ENCODE peak calls at places on chromosomes 4 and X, in four cellular contexts. One of them, this sample, is unnamed.

GRCh38 chr4:138444260-138444659 is 202.1 kb upstream of the SLC7A11 start:
- DNase-seq in psoas muscle: no peak
- DNase-seq in endothelial cell: no peak
- DNase-seq in K562: no peak
- DNase-seq in this sample: no peak

GRCh38 chrX:114959729-114960128 is 57.7 kb downstream of the IL13RA2 start:
- DNase-seq in K562: peak; percentile 5
- DNase-seq in endothelial cell: no peak
- DNase-seq in psoas muscle: no peak
- DNase-seq in this sample: no peak

GRCh38 chr4:61556277-61556676 is 356.2 kb downstream of the ADGRL3 start:
- DNase-seq in K562: no peak
- DNase-seq in psoas muscle: no peak
- DNase-seq in endothelial cell: no peak
- DNase-seq in this sample: no peak

GRCh38 chr4:46081674-46082073 is 42.2 kb downstream of the GABRG1 start:
- DNase-seq in psoas muscle: no peak
- DNase-seq in K562: peak; percentile 55
- DNase-seq in endothelial cell: no peak
- DNase-seq in this sample: no peak

GRCh38 chrX:123464709-123465108 is 268.1 kb downstream of the THOC2 start:
- DNase-seq in psoas muscle: no peak
- DNase-seq in endothelial cell: no peak
- DNase-seq in K562: peak; percentile 75
- DNase-seq in this sample: no peak

GRCh38 chrX:103343105-103343504 is 13.1 kb downstream of the TCEAL7 start:
- DNase-seq in endothelial cell: no peak
- DNase-seq in K562: peak; percentile 50
- DNase-seq in psoas muscle: no peak
- DNase-seq in this sample: no peak

GRCh38 chrX:25810202-25810601 is 327.9 kb upstream of the MAGEB18 start:
- DNase-seq in psoas muscle: no peak
- DNase-seq in endothelial cell: no peak
- DNase-seq in K562: no peak
- DNase-seq in this sample: no peak

GRCh38 chrX:1394731-1395501 is 3.0 kb upstream of the SLC25A6 start:
- DNase-seq in psoas muscle: peak; percentile 68
- DNase-seq in K562: peak; percentile 32
- DNase-seq in endothelial cell: no peak
- DNase-seq in this sample: no peak

GRCh38 chr4:93791570-93792195 is 36.9 kb upstream of the ATOH1 start:
- DNase-seq in endothelial cell: peak; percentile 69
- DNase-seq in psoas muscle: no peak
- DNase-seq in K562: peak; percentile 70
- DNase-seq in this sample: peak; percentile 52

GRCh38 chr4:5712517-5712916 is 1.5 kb downstream of the EVC start:
- DNase-seq in endothelial cell: no peak
- DNase-seq in psoas muscle: no peak
- DNase-seq in K562: no peak
- DNase-seq in this sample: no peak

GRCh38 chrX:34638116-34638515 is 19.0 kb downstream of the TMEM47 start:
- DNase-seq in endothelial cell: peak; percentile 19
- DNase-seq in psoas muscle: no peak
- DNase-seq in K562: peak; percentile 20
- DNase-seq in this sample: peak; percentile 26

GRCh38 chr4:5365071-5366008 is 314.1 kb downstream of the STK32B start:
- DNase-seq in K562: no peak
- DNase-seq in endothelial cell: no peak
- DNase-seq in psoas muscle: no peak
- DNase-seq in this sample: no peak

GRCh38 chr4:2537011-2537830 is 774 bp downstream of the FAM193A start:
- DNase-seq in psoas muscle: peak; percentile 78
- DNase-seq in K562: peak; percentile 41
- DNase-seq in endothelial cell: peak; percentile 49
- DNase-seq in this sample: peak; percentile 34

GRCh38 chr4:18664051-18664450 is 642.5 kb upstream of the LCORL start:
- DNase-seq in endothelial cell: no peak
- DNase-seq in K562: no peak
- DNase-seq in psoas muscle: no peak
- DNase-seq in this sample: no peak

GRCh38 chr4:6178757-6179156 is 21.6 kb downstream of the JAKMIP1 start:
- DNase-seq in endothelial cell: no peak
- DNase-seq in K562: no peak
- DNase-seq in psoas muscle: no peak
- DNase-seq in this sample: no peak

GRCh38 chr4:82284475-82284857 is 89.3 kb downstream of the HNRNPD start:
- DNase-seq in K562: no peak
- DNase-seq in psoas muscle: no peak
- DNase-seq in endothelial cell: no peak
- DNase-seq in this sample: peak; percentile 4

GRCh38 chr4:20253272-20253798 is 1.6 kb downstream of the SLIT2 start:
- DNase-seq in psoas muscle: no peak
- DNase-seq in K562: no peak
- DNase-seq in endothelial cell: no peak
- DNase-seq in this sample: no peak

GRCh38 chr4:77862478-77863216 is at the start of gene MRPL1:
- DNase-seq in endothelial cell: peak; percentile 70
- DNase-seq in psoas muscle: peak; percentile 94
- DNase-seq in K562: peak; percentile 94
- DNase-seq in this sample: peak; percentile 73

GRCh38 chrX:53047228-53047627 is 1.4 kb upstream of the GPR173 start:
- DNase-seq in K562: no peak
- DNase-seq in psoas muscle: no peak
- DNase-seq in endothelial cell: no peak
- DNase-seq in this sample: no peak

GRCh38 chrX:72280210-72280882 is 3.3 kb upstream of the RPS4X start:
- DNase-seq in K562: peak; percentile 70
- DNase-seq in psoas muscle: no peak
- DNase-seq in endothelial cell: no peak
- DNase-seq in this sample: no peak

GRCh38 chr4:57159866-57160265 is 49.7 kb upstream of the IGFBP7 start:
- DNase-seq in psoas muscle: no peak
- DNase-seq in K562: no peak
- DNase-seq in endothelial cell: no peak
- DNase-seq in this sample: no peak

GRCh38 chr4:94127707-94128328 is 79.8 kb upstream of the SMARCAD1 start:
- DNase-seq in psoas muscle: no peak
- DNase-seq in K562: peak; percentile 29
- DNase-seq in endothelial cell: no peak
- DNase-seq in this sample: no peak

GRCh38 chr4:828641-829271 is 2.8 kb upstream of the CPLX1 start:
- DNase-seq in endothelial cell: peak; percentile 42
- DNase-seq in K562: peak; percentile 27
- DNase-seq in psoas muscle: peak; percentile 44
- DNase-seq in this sample: no peak

GRCh38 chrX:9207142-9207541 is 173.2 kb upstream of the FAM9B start:
- DNase-seq in psoas muscle: no peak
- DNase-seq in K562: no peak
- DNase-seq in endothelial cell: no peak
- DNase-seq in this sample: no peak

GRCh38 chrX:38968344-38968743 is 167.1 kb downstream of the MID1IP1 start:
- DNase-seq in psoas muscle: no peak
- DNase-seq in endothelial cell: no peak
- DNase-seq in K562: no peak
- DNase-seq in this sample: no peak

GRCh38 chr4:125085-125820 is 952 bp downstream of the ZNF718 start:
- DNase-seq in psoas muscle: peak; percentile 50
- DNase-seq in K562: peak; percentile 67
- DNase-seq in endothelial cell: peak; percentile 67
- DNase-seq in this sample: no peak

GRCh38 chr4:66169341-66169740 is 499.1 kb upstream of the EPHA5 start:
- DNase-seq in K562: peak; percentile 3
- DNase-seq in psoas muscle: no peak
- DNase-seq in endothelial cell: no peak
- DNase-seq in this sample: no peak

GRCh38 chrX:11406109-11406755 is 113.0 kb downstream of the AMELX start:
- DNase-seq in K562: no peak
- DNase-seq in endothelial cell: no peak
- DNase-seq in psoas muscle: no peak
- DNase-seq in this sample: no peak

GRCh38 chr4:5780831-5781480 is 70.0 kb downstream of the EVC start:
- DNase-seq in endothelial cell: no peak
- DNase-seq in psoas muscle: no peak
- DNase-seq in K562: no peak
- DNase-seq in this sample: no peak

GRCh38 chr4:44738615-44739014 is 12.3 kb upstream of the GNPDA2 start:
- DNase-seq in psoas muscle: no peak
- DNase-seq in K562: no peak
- DNase-seq in endothelial cell: no peak
- DNase-seq in this sample: no peak

GRCh38 chrX:72297953-72298730 is 7.6 kb downstream of the CITED1 start:
- DNase-seq in psoas muscle: no peak
- DNase-seq in K562: peak; percentile 40
- DNase-seq in endothelial cell: no peak
- DNase-seq in this sample: no peak

GRCh38 chrX:9337056-9337455 is 127.8 kb upstream of the TBL1X start:
- DNase-seq in K562: no peak
- DNase-seq in psoas muscle: no peak
- DNase-seq in endothelial cell: no peak
- DNase-seq in this sample: no peak

GRCh38 chr4:79181190-79181589 is 144.7 kb downstream of the NAA11 start:
- DNase-seq in psoas muscle: no peak
- DNase-seq in endothelial cell: no peak
- DNase-seq in K562: peak; percentile 53
- DNase-seq in this sample: no peak

GRCh38 chrX:154096140-154097002 is 1.1 kb downstream of the MECP2 start:
- DNase-seq in psoas muscle: no peak
- DNase-seq in K562: peak; percentile 42
- DNase-seq in endothelial cell: peak; percentile 5
- DNase-seq in this sample: no peak

GRCh38 chr4:134935320-134935719 is 733.7 kb upstream of the PABPC4L start:
- DNase-seq in endothelial cell: peak; percentile 58
- DNase-seq in K562: peak; percentile 10
- DNase-seq in psoas muscle: no peak
- DNase-seq in this sample: peak; percentile 37
- TF ChIP-seq CTCF in endothelial cell: peak; percentile 62
- TF ChIP-seq CTCF in K562: peak; percentile 33
- TF ChIP-seq CTCF in psoas muscle: peak; percentile 5
- TF ChIP-seq CTCF in this sample: peak; percentile 61

DNA sequence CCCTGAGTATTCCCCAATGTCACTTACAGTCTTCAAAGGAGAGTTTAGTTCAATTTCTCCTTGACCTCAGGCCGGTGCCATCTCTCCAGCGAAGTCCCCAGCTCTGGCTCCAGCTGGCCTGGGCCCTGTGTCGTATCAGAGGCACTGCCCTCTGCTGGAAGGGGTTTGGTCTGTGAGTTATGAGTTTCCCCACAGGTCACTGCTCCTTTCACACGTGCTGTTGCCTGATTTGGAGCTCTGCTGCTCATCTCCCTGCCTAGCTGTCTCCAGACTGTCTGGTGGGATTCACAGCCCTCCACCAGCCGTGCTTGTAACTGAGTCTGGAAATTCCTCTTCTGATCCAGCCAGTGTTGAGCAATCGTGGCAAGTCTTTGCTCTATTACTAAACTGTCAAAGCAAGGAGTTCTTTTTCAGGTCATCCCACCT is at the start of gene RAP2C:
- DNase-seq in psoas muscle: peak; percentile 83
- DNase-seq in K562: peak; percentile 88
- DNase-seq in endothelial cell: peak; percentile 72
- DNase-seq in this sample: peak; percentile 73
- TF ChIP-seq CTCF in psoas muscle: peak; percentile 55
- TF ChIP-seq CTCF in K562: peak; percentile 69
- TF ChIP-seq CTCF in endothelial cell: peak; percentile 17
- TF ChIP-seq CTCF in this sample: peak; percentile 76

GRCh38 chr4:123127865-123128264 is 205.5 kb upstream of the NUDT6 start:
- DNase-seq in K562: no peak
- DNase-seq in psoas muscle: no peak
- DNase-seq in endothelial cell: no peak
- DNase-seq in this sample: no peak

GRCh38 chr4:123121241-123121907 is 199.0 kb upstream of the NUDT6 start:
- DNase-seq in psoas muscle: no peak
- DNase-seq in K562: no peak
- DNase-seq in endothelial cell: no peak
- DNase-seq in this sample: no peak

GRCh38 chr4:123125477-123125876 is 203.1 kb upstream of the NUDT6 start:
- DNase-seq in psoas muscle: no peak
- DNase-seq in endothelial cell: no peak
- DNase-seq in K562: no peak
- DNase-seq in this sample: no peak

GRCh38 chr4:123127218-123127617 is 204.8 kb upstream of the NUDT6 start:
- DNase-seq in K562: no peak
- DNase-seq in psoas muscle: no peak
- DNase-seq in endothelial cell: no peak
- DNase-seq in this sample: no peak
- TF ChIP-seq CTCF in K562: no peak
- TF ChIP-seq CTCF in psoas muscle: peak; percentile 37
- TF ChIP-seq CTCF in endothelial cell: peak; percentile 40
- TF ChIP-seq CTCF in this sample: peak; percentile 64

DNA sequence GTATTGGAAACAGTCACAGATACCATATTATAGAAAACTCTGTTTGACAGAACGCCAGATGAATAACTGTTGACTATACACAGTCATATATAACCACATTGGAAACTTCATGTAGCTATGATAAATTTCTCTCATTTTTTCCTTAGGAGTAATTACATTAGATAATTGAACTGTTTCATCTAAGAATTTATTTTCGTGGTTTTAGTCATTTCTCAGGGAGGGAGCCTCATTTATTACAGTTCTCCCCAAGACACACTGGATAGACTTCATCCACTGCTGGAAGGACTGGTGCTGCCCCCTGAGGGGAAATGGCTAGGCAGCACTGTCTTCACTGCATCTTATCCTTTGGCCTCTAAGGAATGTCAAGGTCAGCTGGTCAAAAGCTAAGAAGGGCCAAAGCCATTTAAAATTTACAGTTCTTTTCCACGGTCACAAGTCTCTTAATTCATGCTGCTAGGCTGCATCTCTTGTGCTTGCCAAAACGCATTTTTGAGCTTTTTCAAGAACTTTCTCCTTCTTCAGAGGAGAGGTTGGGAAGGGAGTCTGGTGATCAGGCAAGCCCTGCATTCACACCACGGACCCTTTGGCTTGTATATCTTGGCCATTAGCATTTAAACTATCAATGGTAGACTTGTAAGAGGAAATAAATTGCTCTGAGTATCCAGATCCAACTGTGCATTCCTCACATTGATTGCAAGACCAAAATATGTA is 145.1 kb downstream of the CBR4 start:
- DNase-seq in K562: peak; percentile 3
- DNase-seq in psoas muscle: no peak
- DNase-seq in endothelial cell: no peak
- DNase-seq in this sample: no peak
- TF ChIP-seq CTCF in K562: no peak
- TF ChIP-seq CTCF in psoas muscle: peak; percentile 17
- TF ChIP-seq CTCF in endothelial cell: no peak
- TF ChIP-seq CTCF in this sample: peak; percentile 28

GRCh38 chrX:68808686-68809357 is 20.0 kb upstream of the EFNB1 start:
- DNase-seq in K562: peak; percentile 41
- DNase-seq in psoas muscle: peak; percentile 57
- DNase-seq in endothelial cell: no peak
- DNase-seq in this sample: no peak
- TF ChIP-seq CTCF in K562: peak; percentile 43
- TF ChIP-seq CTCF in psoas muscle: peak; percentile 30
- TF ChIP-seq CTCF in endothelial cell: no peak
- TF ChIP-seq CTCF in this sample: peak; percentile 45